ENCODE peak calls at places on chromosomes 1 and 21, in nine cellular contexts. Z is H4; N is stimulated activated CD4-positive, alpha-beta T cell treated with anti-CD3 and anti-CD28 coated beads, Interleukin-1b, Interleukin-23, amount 100 ng/mL, for 4 hours; G is bronchial epithelial cell; Q is ELR; E is CD4-positive, alpha-beta T cell; P is GM20000; L is hepatocyte; D is anterior cingulate cortex. A is an unnamed sample.

GRCh38 chr1:40651138-40651857 is 14.2 kb downstream of the RIMS3 start:
- DNase-seq in N (no peak), D (peak), E (no peak), G (peak), Z (no peak), Q (no peak), L (no peak), P (no peak), A (no peak)

GRCh38 chr1:33825506-33825905 is 38.4 kb upstream of the HMGB4 start:
- DNase-seq in L (no peak), Q (no peak), N (no peak), P (no peak), D (no peak), G (no peak), E (no peak), Z (no peak), A (no peak)

GRCh38 chr1:201264072-201264471 is 19.2 kb upstream of the PKP1 start:
- DNase-seq in Z (no peak), D (no peak), G (no peak), P (no peak), N (no peak), E (no peak), Q (no peak), L (no peak), A (no peak)

GRCh38 chr1:75870951-75871350 is 61.3 kb downstream of the ASB17 start:
- DNase-seq in N (no peak), Z (no peak), D (no peak), Q (no peak), P (no peak), G (no peak), L (no peak), E (no peak), A (no peak)

GRCh38 chr1:173502104-173502503 is 25.0 kb downstream of the PRDX6 start:
- DNase-seq in E (no peak), L (no peak), P (no peak), Q (no peak), N (no peak), Z (no peak), G (no peak), D (no peak), A (no peak)

GRCh38 chr1:115534106-115534505 is 107.7 kb upstream of the VANGL1 start:
- DNase-seq in N (no peak), E (no peak), Q (no peak), P (no peak), D (no peak), L (peak), Z (no peak), G (no peak), A (no peak)

GRCh38 chr1:89259283-89259971 is 13.2 kb downstream of the GBP5 start:
- DNase-seq in E (peak), D (no peak), P (no peak), N (no peak), Q (no peak), G (no peak), L (no peak), Z (no peak), A (no peak)

GRCh38 chr1:16984717-16985116 is 4.3 kb upstream of the MFAP2 start:
- DNase-seq in L (peak), N (no peak), Z (peak), D (no peak), E (no peak), G (peak), Q (peak), P (no peak), A (no peak)

GRCh38 chr21:35565204-35565611 is 495.1 kb downstream of the SETD4 start:
- DNase-seq in D (no peak), N (no peak), Z (peak), G (peak), E (no peak), P (no peak), Q (peak), L (peak), A (no peak)

GRCh38 chr1:31145581-31146117 is 80.1 kb upstream of the PUM1 start:
- DNase-seq in D (no peak), Q (no peak), G (no peak), N (no peak), L (no peak), Z (no peak), P (no peak), E (no peak), A (no peak)

GRCh38 chr1:1599030-1599916 is 662 bp downstream of the FNDC10 start:
- DNase-seq in P (peak), G (no peak), E (peak), D (no peak), Z (no peak), L (peak), Q (no peak), N (no peak), A (no peak)

GRCh38 chr21:29082416-29082815 is 9.0 kb upstream of the CCT8 start:
- DNase-seq in E (no peak), L (no peak), G (no peak), P (no peak), Q (no peak), Z (no peak), N (no peak), D (no peak), A (no peak)

GRCh38 chr1:79646885-79647284 is 640.4 kb upstream of the ADGRL4 start:
- DNase-seq in Q (no peak), G (no peak), E (no peak), L (peak), D (no peak), Z (no peak), P (no peak), N (no peak), A (no peak)

GRCh38 chr1:155307247-155307740 is 1.4 kb upstream of the FDPS start:
- DNase-seq in N (no peak), D (no peak), Z (peak), Q (peak), P (no peak), G (peak), E (no peak), L (peak), A (no peak)

GRCh38 chr1:89351622-89352311 is 12.1 kb upstream of the GBP6 start:
- DNase-seq in Z (no peak), G (peak), L (no peak), D (no peak), P (no peak), Q (no peak), E (no peak), N (no peak), A (no peak)

GRCh38 chr1:90534669-90535379 is 182.3 kb downstream of the BARHL2 start:
- DNase-seq in G (no peak), L (no peak), E (no peak), Z (no peak), Q (no peak), P (no peak), D (no peak), N (no peak), A (no peak)

GRCh38 chr1:50976111-50976889 is 6.3 kb downstream of the CDKN2C start:
- DNase-seq in L (no peak), E (no peak), D (no peak), N (no peak), Q (peak), G (no peak), Z (peak), P (peak), A (no peak)

GRCh38 chr21:16522512-16522911 is 792.7 kb downstream of the USP25 start:
- DNase-seq in E (no peak), P (no peak), G (peak), Z (no peak), D (no peak), L (no peak), N (no peak), Q (peak), A (no peak)

GRCh38 chr1:11684070-11684469 is 3.1 kb upstream of the MAD2L2 start:
- DNase-seq in Z (no peak), N (no peak), D (no peak), L (no peak), G (no peak), P (no peak), E (no peak), Q (no peak), A (no peak)

GRCh38 chr21:41611966-41612606 is 104.1 kb upstream of the TMPRSS2 start:
- DNase-seq in E (no peak), G (peak), Q (peak), Z (peak), P (peak), D (no peak), L (peak), N (no peak), A (no peak)

GRCh38 chr1:211828584-211829342 is 1.8 kb downstream of the LPGAT1 start:
- DNase-seq in E (no peak), Q (peak), N (no peak), D (no peak), P (no peak), G (no peak), L (peak), Z (no peak), A (no peak)

GRCh38 chr21:27248791-27249190 is 281.9 kb upstream of the ADAMTS5 start:
- DNase-seq in G (no peak), L (no peak), P (no peak), E (no peak), Z (peak), N (no peak), D (no peak), Q (no peak), A (no peak)

GRCh38 chr1:71157151-71157550 is 76.3 kb upstream of the ZRANB2 start:
- DNase-seq in P (no peak), L (peak), D (no peak), G (peak), E (no peak), Q (no peak), N (no peak), Z (no peak), A (no peak)

GRCh38 chr1:34843392-34844251 is 15.9 kb downstream of the SMIM12 start:
- DNase-seq in D (no peak), L (no peak), G (no peak), Z (no peak), P (no peak), Q (no peak), E (no peak), N (no peak), A (no peak)

GRCh38 chr1:22024485-22025367 is 23.3 kb downstream of the CELA3A start:
- DNase-seq in Z (no peak), L (peak), N (no peak), G (peak), E (peak), D (peak), Q (peak), P (peak), A (no peak)

GRCh38 chr21:35414511-35415139 is 365.5 kb upstream of the RUNX1 start:
- DNase-seq in Z (no peak), E (no peak), D (no peak), P (no peak), N (no peak), L (no peak), G (no peak), Q (no peak), A (no peak)

GRCh38 chr1:212794561-212795014 is 2.9 kb downstream of the TATDN3 start:
- DNase-seq in E (no peak), Q (no peak), N (no peak), Z (no peak), D (no peak), L (no peak), G (no peak), P (peak), A (no peak)

GRCh38 chr1:35876988-35877387 is 6.0 kb upstream of the AGO1 start:
- DNase-seq in Z (no peak), P (peak), N (no peak), E (no peak), Q (peak), G (peak), L (peak), D (no peak), A (no peak)

GRCh38 chr1:202081992-202082391 is 40.7 kb upstream of the GPR37L1 start:
- DNase-seq in P (no peak), G (no peak), N (no peak), E (no peak), D (no peak), L (peak), Q (no peak), Z (no peak), A (no peak)

GRCh38 chr21:34510148-34511142 is 1.6 kb downstream of the KCNE1 start:
- DNase-seq in E (no peak), Z (peak), N (peak), L (peak), P (peak), G (peak), D (no peak), Q (peak), A (no peak)

GRCh38 chr1:10338047-10338446 is 60.8 kb upstream of the PGD start:
- DNase-seq in D (peak), Q (peak), E (peak), G (peak), Z (peak), N (peak), P (peak), L (peak), A (no peak)

GRCh38 chr1:23913212-23913880 is at the start of gene CNR2:
- DNase-seq in E (no peak), Z (no peak), L (no peak), G (no peak), P (no peak), N (no peak), Q (no peak), D (no peak), A (no peak)

GRCh38 chr1:7421471-7422075 is 349.5 kb upstream of the VAMP3 start:
- DNase-seq in Q (no peak), Z (no peak), G (no peak), D (no peak), E (no peak), L (no peak), N (no peak), P (no peak), A (no peak)

GRCh38 chr1:156050376-156050775 is 3.2 kb downstream of the UBQLN4 start:
- DNase-seq in Z (no peak), Q (no peak), N (no peak), D (peak), P (no peak), G (no peak), E (no peak), L (no peak), A (no peak)

GRCh38 chr1:41805771-41806471 is 112.8 kb downstream of the HIVEP3 start:
- DNase-seq in D (no peak), E (peak), L (no peak), N (peak), Q (no peak), Z (no peak), P (no peak), G (no peak), A (no peak)

GRCh38 chr1:14599787-14600186 is 1.3 kb downstream of the KAZN start:
- DNase-seq in P (peak), Q (no peak), N (no peak), L (no peak), Z (no peak), G (no peak), E (no peak), D (no peak), A (no peak)

GRCh38 chr1:205226868-205227583 is 720 bp upstream of the TMCC2 start:
- DNase-seq in E (no peak), P (no peak), N (no peak), G (peak), L (no peak), D (no peak), Z (no peak), Q (peak), A (no peak)

GRCh38 chr1:162087118-162087517 is 17.6 kb downstream of the NOS1AP start:
- DNase-seq in G (no peak), Z (no peak), N (no peak), Q (peak), E (no peak), P (no peak), D (no peak), L (no peak), A (no peak)

A was measured in D721Med.